ENCODE peak calls at places on chromosomes 5 and 9, in five cellular contexts. One of them, this sample, is unnamed.
A peak's percentile ranks its signal among the peaks of the same experiment; 100 is the strongest.

GRCh38 chr5:60010328-60010727 is 116.8 kb upstream of the PDE4D start:
- DNase-seq in activated T-cell treated with anti-CD3 and anti-CD28 coated beads, Interleukin-2, amount 50 U/mL, for 72 hours: no peak
- DNase-seq in GM12891: no peak
- DNase-seq in iPS-NIHi11: no peak
- DNase-seq in stimulated activated CD8-positive, alpha-beta memory T cell treated with anti-CD3 and anti-CD28 coated beads, Interleukin-15, amount 100 ng/mL, for 24 hours: no peak
- DNase-seq in this sample: no peak

GRCh38 chr9:106619211-106619610 is 243.8 kb upstream of the ZNF462 start:
- DNase-seq in activated T-cell treated with anti-CD3 and anti-CD28 coated beads, Interleukin-2, amount 50 U/mL, for 72 hours: no peak
- DNase-seq in GM12891: no peak
- DNase-seq in iPS-NIHi11: no peak
- DNase-seq in stimulated activated CD8-positive, alpha-beta memory T cell treated with anti-CD3 and anti-CD28 coated beads, Interleukin-15, amount 100 ng/mL, for 24 hours: no peak
- DNase-seq in this sample: no peak

GRCh38 chr5:15885156-15885555 is 294.4 kb downstream of the MARCHF11 start:
- DNase-seq in activated T-cell treated with anti-CD3 and anti-CD28 coated beads, Interleukin-2, amount 50 U/mL, for 72 hours: no peak
- DNase-seq in GM12891: no peak
- DNase-seq in iPS-NIHi11: no peak
- DNase-seq in stimulated activated CD8-positive, alpha-beta memory T cell treated with anti-CD3 and anti-CD28 coated beads, Interleukin-15, amount 100 ng/mL, for 24 hours: no peak
- DNase-seq in this sample: no peak

GRCh38 chr5:146510528-146510927 is 5.5 kb downstream of the GPR151 start:
- DNase-seq in activated T-cell treated with anti-CD3 and anti-CD28 coated beads, Interleukin-2, amount 50 U/mL, for 72 hours: no peak
- DNase-seq in GM12891: no peak
- DNase-seq in iPS-NIHi11: no peak
- DNase-seq in stimulated activated CD8-positive, alpha-beta memory T cell treated with anti-CD3 and anti-CD28 coated beads, Interleukin-15, amount 100 ng/mL, for 24 hours: no peak
- DNase-seq in this sample: no peak

GRCh38 chr9:136539427-136540412 is 6.1 kb downstream of the NOTCH1 start:
- DNase-seq in activated T-cell treated with anti-CD3 and anti-CD28 coated beads, Interleukin-2, amount 50 U/mL, for 72 hours: peak; percentile 98
- DNase-seq in GM12891: peak; percentile 86
- DNase-seq in iPS-NIHi11: peak; percentile 66
- DNase-seq in stimulated activated CD8-positive, alpha-beta memory T cell treated with anti-CD3 and anti-CD28 coated beads, Interleukin-15, amount 100 ng/mL, for 24 hours: peak; percentile 65
- DNase-seq in this sample: peak; percentile 94

GRCh38 chr9:72037571-72037970 is 22.8 kb downstream of the C9orf57 start:
- DNase-seq in activated T-cell treated with anti-CD3 and anti-CD28 coated beads, Interleukin-2, amount 50 U/mL, for 72 hours: no peak
- DNase-seq in GM12891: no peak
- DNase-seq in iPS-NIHi11: no peak
- DNase-seq in stimulated activated CD8-positive, alpha-beta memory T cell treated with anti-CD3 and anti-CD28 coated beads, Interleukin-15, amount 100 ng/mL, for 24 hours: no peak
- DNase-seq in this sample: no peak

GRCh38 chr9:109179801-109180523 is 12.9 kb upstream of the FRRS1L start:
- DNase-seq in activated T-cell treated with anti-CD3 and anti-CD28 coated beads, Interleukin-2, amount 50 U/mL, for 72 hours: no peak
- DNase-seq in GM12891: no peak
- DNase-seq in iPS-NIHi11: no peak
- DNase-seq in stimulated activated CD8-positive, alpha-beta memory T cell treated with anti-CD3 and anti-CD28 coated beads, Interleukin-15, amount 100 ng/mL, for 24 hours: no peak
- DNase-seq in this sample: no peak

GRCh38 chr5:170611446-170612088 is 107.7 kb downstream of the KCNIP1 start:
- DNase-seq in activated T-cell treated with anti-CD3 and anti-CD28 coated beads, Interleukin-2, amount 50 U/mL, for 72 hours: no peak
- DNase-seq in GM12891: no peak
- DNase-seq in iPS-NIHi11: no peak
- DNase-seq in stimulated activated CD8-positive, alpha-beta memory T cell treated with anti-CD3 and anti-CD28 coated beads, Interleukin-15, amount 100 ng/mL, for 24 hours: no peak
- DNase-seq in this sample: no peak

GRCh38 chr5:176392526-176392925 is 4.0 kb downstream of the HIGD2A start:
- DNase-seq in activated T-cell treated with anti-CD3 and anti-CD28 coated beads, Interleukin-2, amount 50 U/mL, for 72 hours: no peak
- DNase-seq in GM12891: no peak
- DNase-seq in iPS-NIHi11: no peak
- DNase-seq in stimulated activated CD8-positive, alpha-beta memory T cell treated with anti-CD3 and anti-CD28 coated beads, Interleukin-15, amount 100 ng/mL, for 24 hours: no peak
- DNase-seq in this sample: no peak

GRCh38 chr9:75588808-75589207 is 301.7 kb upstream of the PCSK5 start:
- DNase-seq in activated T-cell treated with anti-CD3 and anti-CD28 coated beads, Interleukin-2, amount 50 U/mL, for 72 hours: no peak
- DNase-seq in GM12891: no peak
- DNase-seq in iPS-NIHi11: no peak
- DNase-seq in stimulated activated CD8-positive, alpha-beta memory T cell treated with anti-CD3 and anti-CD28 coated beads, Interleukin-15, amount 100 ng/mL, for 24 hours: no peak
- DNase-seq in this sample: no peak

GRCh38 chr5:52856564-52856963 is 68.8 kb downstream of the ITGA1 start:
- DNase-seq in activated T-cell treated with anti-CD3 and anti-CD28 coated beads, Interleukin-2, amount 50 U/mL, for 72 hours: no peak
- DNase-seq in GM12891: no peak
- DNase-seq in iPS-NIHi11: no peak
- DNase-seq in stimulated activated CD8-positive, alpha-beta memory T cell treated with anti-CD3 and anti-CD28 coated beads, Interleukin-15, amount 100 ng/mL, for 24 hours: no peak
- DNase-seq in this sample: no peak

GRCh38 chr5:18732556-18733479 is 1098.6 kb downstream of the TAF11L14 start:
- DNase-seq in activated T-cell treated with anti-CD3 and anti-CD28 coated beads, Interleukin-2, amount 50 U/mL, for 72 hours: no peak
- DNase-seq in GM12891: no peak
- DNase-seq in iPS-NIHi11: no peak
- DNase-seq in stimulated activated CD8-positive, alpha-beta memory T cell treated with anti-CD3 and anti-CD28 coated beads, Interleukin-15, amount 100 ng/mL, for 24 hours: no peak
- DNase-seq in this sample: no peak

GRCh38 chr9:126491256-126491879 is 122.4 kb upstream of the LMX1B start:
- DNase-seq in activated T-cell treated with anti-CD3 and anti-CD28 coated beads, Interleukin-2, amount 50 U/mL, for 72 hours: peak; percentile 53
- DNase-seq in GM12891: no peak
- DNase-seq in iPS-NIHi11: peak; percentile 61
- DNase-seq in stimulated activated CD8-positive, alpha-beta memory T cell treated with anti-CD3 and anti-CD28 coated beads, Interleukin-15, amount 100 ng/mL, for 24 hours: no peak
- DNase-seq in this sample: no peak

GRCh38 chr9:114472765-114473446 is 32.4 kb downstream of the WHRN start:
- DNase-seq in activated T-cell treated with anti-CD3 and anti-CD28 coated beads, Interleukin-2, amount 50 U/mL, for 72 hours: no peak
- DNase-seq in GM12891: no peak
- DNase-seq in iPS-NIHi11: no peak
- DNase-seq in stimulated activated CD8-positive, alpha-beta memory T cell treated with anti-CD3 and anti-CD28 coated beads, Interleukin-15, amount 100 ng/mL, for 24 hours: no peak
- DNase-seq in this sample: no peak

GRCh38 chr5:157290981-157291711 is 25.2 kb downstream of the CYFIP2 start:
- DNase-seq in activated T-cell treated with anti-CD3 and anti-CD28 coated beads, Interleukin-2, amount 50 U/mL, for 72 hours: peak; percentile 61
- DNase-seq in GM12891: no peak
- DNase-seq in iPS-NIHi11: no peak
- DNase-seq in stimulated activated CD8-positive, alpha-beta memory T cell treated with anti-CD3 and anti-CD28 coated beads, Interleukin-15, amount 100 ng/mL, for 24 hours: no peak
- DNase-seq in this sample: no peak

GRCh38 chr9:126456396-126456795 is 129.8 kb downstream of the MVB12B start:
- DNase-seq in activated T-cell treated with anti-CD3 and anti-CD28 coated beads, Interleukin-2, amount 50 U/mL, for 72 hours: no peak
- DNase-seq in GM12891: no peak
- DNase-seq in iPS-NIHi11: no peak
- DNase-seq in stimulated activated CD8-positive, alpha-beta memory T cell treated with anti-CD3 and anti-CD28 coated beads, Interleukin-15, amount 100 ng/mL, for 24 hours: no peak
- DNase-seq in this sample: no peak

GRCh38 chr5:148374693-148375360 is 8.9 kb upstream of the FBXO38 start:
- DNase-seq in activated T-cell treated with anti-CD3 and anti-CD28 coated beads, Interleukin-2, amount 50 U/mL, for 72 hours: peak; percentile 8
- DNase-seq in GM12891: no peak
- DNase-seq in iPS-NIHi11: peak; percentile 63
- DNase-seq in stimulated activated CD8-positive, alpha-beta memory T cell treated with anti-CD3 and anti-CD28 coated beads, Interleukin-15, amount 100 ng/mL, for 24 hours: no peak
- DNase-seq in this sample: no peak

GRCh38 chr5:158175664-158176507 is 316.9 kb upstream of the CLINT1 start:
- DNase-seq in activated T-cell treated with anti-CD3 and anti-CD28 coated beads, Interleukin-2, amount 50 U/mL, for 72 hours: no peak
- DNase-seq in GM12891: no peak
- DNase-seq in iPS-NIHi11: peak; percentile 38
- DNase-seq in stimulated activated CD8-positive, alpha-beta memory T cell treated with anti-CD3 and anti-CD28 coated beads, Interleukin-15, amount 100 ng/mL, for 24 hours: no peak
- DNase-seq in this sample: no peak

GRCh38 chr9:111038336-111039202 is at the start of gene LPAR1:
- DNase-seq in activated T-cell treated with anti-CD3 and anti-CD28 coated beads, Interleukin-2, amount 50 U/mL, for 72 hours: no peak
- DNase-seq in GM12891: no peak
- DNase-seq in iPS-NIHi11: peak; percentile 69
- DNase-seq in stimulated activated CD8-positive, alpha-beta memory T cell treated with anti-CD3 and anti-CD28 coated beads, Interleukin-15, amount 100 ng/mL, for 24 hours: no peak
- DNase-seq in this sample: no peak

GRCh38 chr9:127568618-127568970 is 43.5 kb upstream of the STXBP1 start:
- DNase-seq in activated T-cell treated with anti-CD3 and anti-CD28 coated beads, Interleukin-2, amount 50 U/mL, for 72 hours: no peak
- DNase-seq in GM12891: no peak
- DNase-seq in iPS-NIHi11: no peak
- DNase-seq in stimulated activated CD8-positive, alpha-beta memory T cell treated with anti-CD3 and anti-CD28 coated beads, Interleukin-15, amount 100 ng/mL, for 24 hours: no peak
- DNase-seq in this sample: no peak

GRCh38 chr5:152142845-152143469 is 218.3 kb upstream of the GLRA1 start:
- DNase-seq in activated T-cell treated with anti-CD3 and anti-CD28 coated beads, Interleukin-2, amount 50 U/mL, for 72 hours: peak; percentile 56
- DNase-seq in GM12891: peak; percentile 24
- DNase-seq in iPS-NIHi11: peak; percentile 80
- DNase-seq in stimulated activated CD8-positive, alpha-beta memory T cell treated with anti-CD3 and anti-CD28 coated beads, Interleukin-15, amount 100 ng/mL, for 24 hours: peak; percentile 19
- DNase-seq in this sample: peak; percentile 42

GRCh38 chr9:38065369-38066075 is 3.5 kb downstream of the SHB start:
- DNase-seq in activated T-cell treated with anti-CD3 and anti-CD28 coated beads, Interleukin-2, amount 50 U/mL, for 72 hours: peak; percentile 12
- DNase-seq in GM12891: no peak
- DNase-seq in iPS-NIHi11: no peak
- DNase-seq in stimulated activated CD8-positive, alpha-beta memory T cell treated with anti-CD3 and anti-CD28 coated beads, Interleukin-15, amount 100 ng/mL, for 24 hours: no peak
- DNase-seq in this sample: no peak

This sample was measured in 8988T.